ENCODE peak calls at places on chromosomes 6 and 20, in ten cellular contexts. O is lower lobe of right lung, R is tibial artery, N is K562, M is pancreas, B is psoas muscle, J is testis, V is IMR-90, D is mammary epithelial cell, A is adrenal gland. C is an unnamed sample.
A peak's percentile ranks its signal among the peaks of the same experiment; 100 is the strongest.

GRCh38 chr6:36028088-36028886 is 679 bp downstream of the MAPK14 start:
- DNase-seq in B (peak; percentile 67), M (peak; percentile 54), J (peak; percentile 47), R (peak; percentile 30), V (peak; percentile 12), N (peak; percentile 60), D (peak; percentile 27), O (peak; percentile 69), A (peak; percentile 33), C (peak; percentile 16)

GRCh38 chr20:63782051-63782471 is 42.5 kb downstream of the SLC2A4RG start:
- DNase-seq in O (no peak), D (no peak), A (no peak), N (no peak), B (no peak), M (no peak), R (no peak), J (no peak), V (no peak), C (no peak)

GRCh38 chr6:149190228-149190831 is 127.2 kb upstream of the TAB2 start:
- DNase-seq in O (peak; percentile 72), R (no peak), J (peak; percentile 30), M (peak; percentile 24), D (peak; percentile 57), A (peak; percentile 23), N (peak; percentile 49), V (peak; percentile 13), B (no peak), C (no peak)

GRCh38 chr20:34195355-34195754 is 45.9 kb upstream of the ASIP start:
- DNase-seq in R (no peak), A (no peak), M (no peak), D (no peak), B (no peak), J (no peak), N (no peak), O (no peak), V (no peak), C (no peak)

GRCh38 chr20:49851991-49852390 is 39.4 kb downstream of the SLC9A8 start:
- DNase-seq in M (no peak), O (no peak), N (no peak), J (peak; percentile 47), D (no peak), A (no peak), B (no peak), V (no peak), R (peak; percentile 65), C (peak; percentile 59)

GRCh38 chr20:62032606-62033368 is 32.9 kb downstream of the TAF4 start:
- DNase-seq in B (peak; percentile 55), N (peak; percentile 35), O (no peak), D (no peak), M (no peak), J (no peak), R (no peak), A (no peak), V (no peak), C (no peak)

GRCh38 chr6:25689966-25690365 is 38.0 kb downstream of the SCGN start:
- DNase-seq in O (no peak), N (no peak), J (no peak), V (no peak), A (no peak), M (no peak), D (peak; percentile 46), R (no peak), B (no peak), C (no peak)

GRCh38 chr20:5675103-5676091 is 74.8 kb upstream of the SHLD1 start:
- DNase-seq in D (no peak), R (no peak), N (peak; percentile 86), O (peak; percentile 60), B (no peak), M (no peak), A (no peak), V (no peak), J (no peak), C (no peak)

GRCh38 chr6:156942266-156942665 is 165.1 kb downstream of the ARID1B start:
- DNase-seq in O (no peak), V (no peak), A (no peak), D (no peak), B (no peak), R (no peak), N (peak; percentile 43), J (no peak), M (no peak), C (no peak)

GRCh38 chr6:156944412-156944811 is 167.2 kb downstream of the ARID1B start:
- DNase-seq in M (no peak), N (no peak), D (no peak), A (no peak), V (no peak), B (no peak), O (no peak), J (no peak), R (no peak), C (no peak)

GRCh38 chr6:156943816-156944215 is 166.6 kb downstream of the ARID1B start:
- DNase-seq in A (no peak), O (no peak), R (no peak), B (no peak), M (no peak), V (no peak), N (no peak), J (no peak), D (no peak), C (no peak)

GRCh38 chr6:156946370-156946936 is 169.3 kb downstream of the ARID1B start:
- DNase-seq in V (no peak), B (no peak), O (no peak), A (no peak), N (no peak), J (no peak), R (no peak), D (no peak), M (no peak), C (no peak)

DNA sequence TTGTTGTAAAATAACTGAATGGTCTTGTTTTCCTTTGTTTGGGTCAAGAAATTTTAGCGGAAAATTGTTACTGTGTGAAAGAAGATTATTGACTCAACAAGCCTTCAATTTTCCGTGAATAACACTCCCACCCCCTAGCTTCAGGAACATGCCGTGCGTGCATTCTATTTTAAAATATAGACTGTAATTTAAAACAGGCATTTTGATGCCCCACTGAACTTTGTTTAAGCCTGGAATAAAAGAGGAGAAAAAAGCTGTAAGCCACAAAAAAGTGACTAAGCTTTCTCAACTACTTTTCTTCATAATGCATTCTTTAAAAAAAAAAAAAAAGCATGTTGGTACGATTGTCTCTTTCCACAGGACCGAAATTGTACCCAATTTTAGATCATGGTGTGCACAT is 166.0 kb downstream of the ARID1B start:
- DNase-seq in A (no peak), V (no peak), D (no peak), J (no peak), B (no peak), M (no peak), R (no peak), N (no peak), O (no peak), C (no peak)
- TF ChIP-seq CTCF in A (no peak), V (no peak), D (no peak), J (no peak), B (no peak), M (no peak), R (no peak), N (no peak), O (no peak), C (no peak)

DNA sequence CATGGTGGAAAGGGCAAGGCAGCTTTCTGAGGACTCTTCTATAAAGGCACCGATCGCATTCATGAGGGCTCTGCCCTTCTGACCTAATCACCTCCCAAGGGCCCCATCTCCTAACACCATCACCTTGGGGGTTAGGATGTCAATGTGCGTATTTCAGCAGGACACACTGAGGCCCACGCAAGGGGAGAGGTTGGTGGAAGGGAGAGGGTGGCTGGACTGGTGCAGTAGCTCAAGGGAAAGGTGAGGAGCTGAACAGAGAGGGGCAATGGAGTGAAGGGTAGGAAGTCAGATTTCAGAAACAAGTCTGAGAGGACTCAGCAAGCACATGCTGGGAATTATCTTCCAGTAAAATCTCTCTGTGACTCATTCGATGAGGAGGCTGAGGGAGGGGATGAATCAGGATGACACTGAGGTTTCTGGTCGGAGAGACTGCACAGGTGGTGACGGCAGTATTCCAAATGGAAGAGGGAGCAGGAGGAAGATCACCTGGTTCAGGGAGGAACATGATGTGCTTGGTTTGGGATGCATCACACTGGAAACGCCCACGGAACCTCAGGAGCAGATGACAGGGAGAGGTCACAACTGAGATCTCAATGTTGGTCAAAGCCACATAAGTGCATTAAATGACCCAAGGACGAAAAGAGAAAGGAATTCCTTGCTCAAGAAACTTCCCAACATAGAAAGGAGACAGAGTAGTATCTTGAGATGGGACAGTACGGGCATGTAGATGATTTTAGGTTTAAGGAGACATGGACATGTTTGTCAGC is 67.1 kb downstream of the TFAP2A start:
- DNase-seq in A (no peak), V (peak; percentile 24), O (no peak), J (no peak), M (no peak), B (no peak), R (no peak), N (peak; percentile 76), D (peak; percentile 99), C (no peak)
- H3K27ac ChIP-seq in A (no peak overlapping the region), V (no peak overlapping the region), O (no peak overlapping the region), J (no peak overlapping the region), M (no peak overlapping the region), B (no peak overlapping the region), R (no peak overlapping the region), N (peak overlapping the region; percentile 65), D (peak overlapping the region; percentile 98), C (no peak overlapping the region)

DNA sequence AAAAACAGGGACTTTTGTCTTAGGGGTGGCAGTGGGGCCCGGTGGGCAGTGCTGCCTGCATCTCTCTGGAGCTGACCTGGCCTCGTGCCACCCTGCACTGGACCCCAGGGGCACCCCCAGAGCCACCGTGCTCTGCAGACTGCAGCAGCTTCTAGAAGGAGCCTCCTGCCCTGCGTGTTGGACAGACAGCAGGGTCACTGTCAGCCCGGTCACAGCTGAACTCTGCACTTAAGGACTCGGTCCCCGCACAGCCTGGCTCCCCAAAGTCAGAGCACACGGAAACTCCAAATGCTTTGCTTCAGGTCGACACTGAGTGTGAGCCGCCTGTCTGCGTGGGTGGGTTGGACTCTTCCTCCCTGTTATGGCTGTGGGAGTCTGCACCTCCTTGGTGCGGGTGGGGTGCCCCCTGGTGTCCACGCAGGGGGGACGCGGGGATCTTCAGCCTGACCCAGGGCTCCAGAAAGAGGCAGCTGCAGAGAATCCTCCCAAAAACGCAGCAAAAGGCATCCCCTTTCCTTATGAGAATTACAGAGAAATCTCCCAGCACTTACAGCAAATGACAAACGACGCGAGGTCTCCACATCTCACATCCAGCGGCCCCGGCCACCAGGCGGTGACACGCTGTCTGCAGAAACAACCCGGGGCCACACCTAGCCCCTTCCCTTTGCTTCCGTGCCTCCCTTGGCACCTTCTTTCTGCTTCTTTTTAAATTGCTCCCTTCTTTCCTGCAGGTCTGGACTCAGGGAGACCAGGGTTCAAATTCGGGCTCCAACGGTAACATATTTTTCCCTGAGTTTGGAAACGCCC is 36.3 kb upstream of the DACT2 start:
- DNase-seq in O (no peak), B (peak; percentile 68), A (peak; percentile 53), V (no peak), R (no peak), N (peak; percentile 68), J (peak; percentile 83), D (no peak), M (peak; percentile 70), C (no peak)
- TF ChIP-seq CTCF in O (peak; percentile 63), B (peak; percentile 37), A (no peak), V (no peak), R (peak; percentile 47), N (peak; percentile 78), J (peak; percentile 63), D (no peak), M (peak; percentile 76), C (no peak)

GRCh38 chr6:68635706-68636513 is 828 bp downstream of the ADGRB3 start:
- DNase-seq in O (no peak), J (peak; percentile 51), D (no peak), R (peak; percentile 25), N (peak; percentile 53), B (peak; percentile 55), M (no peak), V (no peak), A (no peak), C (no peak)

GRCh38 chr6:68634503-68635411 is at the start of gene ADGRB3:
- DNase-seq in D (peak; percentile 29), A (peak; percentile 49), V (peak; percentile 47), M (peak; percentile 38), O (peak; percentile 74), B (peak; percentile 87), J (peak; percentile 86), N (peak; percentile 93), R (peak; percentile 80), C (peak; percentile 43)

GRCh38 chr6:68635412-68635705 is 277 bp downstream of the ADGRB3 start:
- DNase-seq in O (no peak), B (no peak), R (no peak), N (no peak), D (no peak), M (no peak), A (no peak), V (no peak), J (no peak), C (no peak)

GRCh38 chr6:68633654-68634502 is 1.2 kb upstream of the ADGRB3 start:
- DNase-seq in D (no peak), R (no peak), N (no peak), V (no peak), O (no peak), M (no peak), A (no peak), B (no peak), J (no peak), C (no peak)

DNA sequence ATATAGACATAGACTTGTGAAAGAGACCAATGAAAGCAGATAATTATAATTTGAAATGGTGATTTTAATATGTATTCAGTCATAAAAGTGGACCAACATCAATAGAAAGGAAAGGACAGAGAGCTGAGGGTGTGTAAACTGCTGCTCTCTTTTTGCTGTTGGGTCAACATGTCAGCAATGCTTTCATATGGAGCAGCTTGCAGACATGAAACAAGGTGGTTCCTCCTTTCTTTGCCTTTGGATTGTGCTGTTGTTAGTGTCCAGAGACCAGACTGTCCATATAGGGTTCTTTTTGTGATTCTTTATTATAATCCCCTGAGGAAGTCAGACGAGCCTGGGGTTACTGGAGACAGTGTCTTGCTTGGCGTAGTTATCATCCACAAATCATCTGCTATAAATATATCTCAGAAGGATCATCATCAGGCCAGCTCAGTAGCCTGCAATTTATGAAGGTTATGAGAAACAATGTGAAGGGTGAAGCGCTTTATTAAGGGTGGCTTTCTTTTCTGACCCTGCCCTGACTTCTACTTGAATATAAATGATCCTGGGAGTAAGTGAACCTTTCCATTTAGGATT is 2.4 kb upstream of the ADGRB3 start:
- DNase-seq in O (no peak), N (no peak), R (no peak), V (no peak), J (no peak), A (no peak), M (no peak), D (no peak), B (no peak), C (no peak)
- H3K27ac ChIP-seq in O (no peak overlapping the region), N (no peak overlapping the region), R (no peak overlapping the region), V (no peak overlapping the region), J (no peak overlapping the region), A (no peak overlapping the region), M (no peak overlapping the region), D (no peak overlapping the region), B (no peak overlapping the region), C (peak overlapping the region; percentile 66)

C was measured in gastrocnemius medialis.